ENCODE peak calls at places on chromosome 14, in four cellular contexts. R is WERI-Rb-1, L is mesenchymal stem cell, W is A549. P is an unnamed sample.

GRCh38 chr14:69284170-69284569 is 24.2 kb downstream of the GALNT16 start:
- DNase-seq in R (no peak), L (no peak), W (no peak), P (no peak)

GRCh38 chr14:42513837-42514236 is 907.2 kb downstream of the LRFN5 start:
- DNase-seq in R (no peak), L (no peak), W (no peak), P (no peak)

GRCh38 chr14:48967419-48967818 is 618.8 kb downstream of the RPS29 start:
- DNase-seq in R (no peak), L (peak; percentile 6), W (no peak), P (no peak)

GRCh38 chr14:97218713-97219355 is 421.7 kb downstream of the VRK1 start:
- DNase-seq in R (no peak), L (no peak), W (no peak), P (no peak)

GRCh38 chr14:76109087-76109880 is 42.4 kb upstream of the GPATCH2L start:
- DNase-seq in R (no peak), L (no peak), W (no peak), P (no peak)

GRCh38 chr14:68626386-68626785 is 166.5 kb downstream of the ZFP36L1 start:
- DNase-seq in R (no peak), L (no peak), W (no peak), P (no peak)

GRCh38 chr14:78173266-78174001 is 3.3 kb downstream of the NRXN3 start:
- DNase-seq in R (no peak), L (no peak), W (no peak), P (no peak)

GRCh38 chr14:95979339-95980042 is 59.7 kb upstream of the C14orf132 start:
- DNase-seq in R (peak; percentile 36), L (no peak), W (no peak), P (no peak)

GRCh38 chr14:91774138-91775096 is 42.5 kb upstream of the CATSPERB start:
- DNase-seq in R (no peak), L (no peak), W (no peak), P (no peak)

GRCh38 chr14:97061198-97061597 is 264.0 kb downstream of the VRK1 start:
- DNase-seq in R (no peak), L (no peak), W (no peak), P (no peak)

GRCh38 chr14:74804219-74804825 is 41.2 kb downstream of the YLPM1 start:
- DNase-seq in R (no peak), L (peak; percentile 69), W (peak; percentile 10), P (no peak)

GRCh38 chr14:30651934-30652333 is 29.8 kb downstream of the SCFD1 start:
- DNase-seq in R (no peak), L (no peak), W (no peak), P (no peak)

GRCh38 chr14:101062065-101062450 is 158.5 kb upstream of the RTL1 start:
- DNase-seq in R (no peak), L (no peak), W (no peak), P (no peak)

GRCh38 chr14:73943083-73943482 is 6.8 kb downstream of the FAM161B start:
- DNase-seq in R (no peak), L (peak; percentile 83), W (no peak), P (no peak)

GRCh38 chr14:91307652-91308051 is 63.1 kb upstream of the GPR68 start:
- DNase-seq in R (no peak), L (no peak), W (no peak), P (no peak)

GRCh38 chr14:73745571-73746539 is 31.7 kb upstream of the PNMA1 start:
- DNase-seq in R (peak; percentile 54), L (no peak), W (no peak), P (no peak)

GRCh38 chr14:60648934-60649814 is at the start of gene SIX1:
- DNase-seq in R (peak; percentile 85), L (peak; percentile 84), W (peak; percentile 95), P (no peak)

GRCh38 chr14:77139540-77140342 is 1.9 kb downstream of the ZDHHC22 start:
- DNase-seq in R (peak; percentile 73), L (peak; percentile 29), W (peak; percentile 89), P (no peak)

GRCh38 chr14:93175492-93175891 is 9.2 kb downstream of the MOAP1 start:
- DNase-seq in R (no peak), L (no peak), W (no peak), P (no peak)

GRCh38 chr14:95507701-95508103 is 8.7 kb downstream of the SYNE3 start:
- DNase-seq in R (no peak), L (peak; percentile 89), W (no peak), P (no peak)

GRCh38 chr14:100049220-100049619 is 16.0 kb upstream of the EVL start:
- DNase-seq in R (no peak), L (no peak), W (no peak), P (no peak)

GRCh38 chr14:70183991-70184390 is 4.8 kb downstream of the SLC8A3 start:
- DNase-seq in R (no peak), L (no peak), W (no peak), P (no peak)

GRCh38 chr14:97021571-97022171 is 224.5 kb downstream of the VRK1 start:
- DNase-seq in R (no peak), L (no peak), W (peak; percentile 34), P (no peak)

GRCh38 chr14:72616294-72616693 is 277.6 kb downstream of the DPF3 start:
- DNase-seq in R (no peak), L (peak; percentile 87), W (no peak), P (peak; percentile 45)

GRCh38 chr14:90514015-90514398 is 117.2 kb downstream of the CALM1 start:
- DNase-seq in R (no peak), L (no peak), W (no peak), P (no peak)

GRCh38 chr14:61839452-61839851 is 77.2 kb downstream of the SNAPC1 start:
- DNase-seq in R (no peak), L (no peak), W (no peak), P (no peak)

GRCh38 chr14:55717621-55718020 is 137.6 kb downstream of the KTN1 start:
- DNase-seq in R (no peak), L (no peak), W (no peak), P (no peak)

GRCh38 chr14:66752109-66752508 is 244.2 kb downstream of the GPHN start:
- DNase-seq in R (no peak), L (no peak), W (no peak), P (no peak)

GRCh38 chr14:66745078-66745477 is 237.1 kb downstream of the GPHN start:
- DNase-seq in R (no peak), L (no peak), W (no peak), P (no peak)

GRCh38 chr14:66746316-66747006 is 238.5 kb downstream of the GPHN start:
- DNase-seq in R (no peak), L (peak; percentile 50), W (peak; percentile 14), P (no peak)
- H3K9me3 ChIP-seq in R (no peaks in the 10 kb centered on the region), L (no peaks in the 10 kb centered on the region), W (no peaks in the 10 kb centered on the region), P (no peaks in the 10 kb centered on the region)

GRCh38 chr14:105064721-105065143 is 498 bp downstream of the GPR132 start:
- DNase-seq in R (peak; percentile 58), L (peak; percentile 29), W (no peak), P (peak; percentile 70)

GRCh38 chr14:105062048-105062433 is 3.2 kb downstream of the GPR132 start:
- DNase-seq in R (no peak), L (no peak), W (no peak), P (no peak)

GRCh38 chr14:105065280-105066228 is at the start of gene GPR132:
- DNase-seq in R (no peak), L (no peak), W (no peak), P (peak; percentile 81)

GRCh38 chr14:105063041-105063440 is 2.2 kb downstream of the GPR132 start:
- DNase-seq in R (no peak), L (no peak), W (no peak), P (no peak)

DNA sequence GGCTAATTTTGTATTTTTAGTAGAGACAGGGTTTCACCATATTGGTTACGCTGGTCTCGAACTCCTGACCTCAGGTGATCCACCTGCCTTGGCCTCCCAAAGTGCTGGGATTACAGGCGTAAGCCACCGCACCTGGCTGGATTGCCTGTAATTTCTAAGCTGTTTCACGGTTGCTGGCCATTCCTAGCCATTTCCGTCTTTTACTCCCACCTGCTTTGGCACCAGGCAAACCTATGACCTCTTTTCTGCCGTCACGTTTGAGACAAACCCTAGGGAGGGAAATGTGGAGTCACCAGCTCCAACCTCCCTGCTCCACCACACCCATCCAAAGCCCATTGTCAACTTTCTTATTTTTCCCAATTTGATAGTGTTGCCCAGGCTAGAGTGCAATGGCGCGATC is 1.2 kb downstream of the GPR132 start:
- DNase-seq in R (no peak), L (no peak), W (no peak), P (no peak)
- H3K4me3 ChIP-seq in R (no peak overlapping the region), L (no peak overlapping the region), W (no peak overlapping the region), P (peak overlapping the region; percentile 42)

GRCh38 chr14:105860615-105861580 is 334.5 kb downstream of the TMEM121 start:
- DNase-seq in R (no peak), L (no peak), W (no peak), P (peak; percentile 55)
- H3K9me3 ChIP-seq in R (no peaks in the 10 kb centered on the region), L (no peaks in the 10 kb centered on the region), W (no peaks in the 10 kb centered on the region), P (no peaks in the 10 kb centered on the region)

GRCh38 chr14:105124837-105125222 is 43.7 kb downstream of the JAG2 start:
- DNase-seq in R (no peak), L (no peak), W (no peak), P (no peak)
- H3K4me3 ChIP-seq in R (no peak overlapping the region), L (no peak overlapping the region), W (no peak overlapping the region), P (no peak overlapping the region)

GRCh38 chr14:106826833-106827369 is 1300.5 kb downstream of the TMEM121 start:
- DNase-seq in R (no peak), L (no peak), W (no peak), P (no peak)
- H3K9me3 ChIP-seq in R (no peaks in the 10 kb centered on the region), L (no peaks in the 10 kb centered on the region), W (peaks cover 6% of the 10 kb centered on the region), P (no peaks in the 10 kb centered on the region)

P was measured in ascending aorta.